ENCODE peak calls at places on chromosomes 2 and 18, in four cellular contexts. J is neuronal stem cell, N is IMR-90, T is H1. C is an unnamed sample.

GRCh38 chr2:15761056-15761455 is 169.4 kb downstream of the DDX1 start:
- DNase-seq in J (no peak), N (no peak), T (no peak), C (no peak)

GRCh38 chr2:54582987-54583386 is 126.9 kb downstream of the SPTBN1 start:
- DNase-seq in J (no peak), N (no peak), T (no peak), C (no peak)

GRCh38 chr2:40178971-40179370 is 272.9 kb downstream of the SLC8A1 start:
- DNase-seq in J (no peak), N (peak), T (no peak), C (no peak)

GRCh38 chr2:28411956-28412609 is 19.4 kb downstream of the FOSL2 start:
- DNase-seq in J (no peak), N (no peak), T (no peak), C (no peak)

GRCh38 chr2:195407782-195408181 is 249.2 kb upstream of the SLC39A10 start:
- DNase-seq in J (no peak), N (peak), T (no peak), C (peak)

GRCh38 chr2:108271691-108272253 is 16.9 kb upstream of the SULT1C2 start:
- DNase-seq in J (no peak), N (peak), T (no peak), C (peak)

GRCh38 chr18:45004531-45004930 is 323.8 kb downstream of the SETBP1 start:
- DNase-seq in J (no peak), N (peak), T (no peak), C (peak)

GRCh38 chr2:99066075-99066557 is 75.4 kb upstream of the C2orf15 start:
- DNase-seq in J (peak), N (peak), T (no peak), C (peak)

GRCh38 chr2:237966565-237967462 is at the start of gene UBE2F:
- DNase-seq in J (peak), N (peak), T (peak), C (peak)

GRCh38 chr18:12595571-12596255 is 62.2 kb downstream of the SPIRE1 start:
- DNase-seq in J (no peak), N (no peak), T (no peak), C (peak)

GRCh38 chr2:170716851-170717598 is 1.9 kb downstream of the SP5 start:
- DNase-seq in J (peak), N (peak), T (peak), C (no peak)

GRCh38 chr2:41853427-41854191 is 194.2 kb upstream of the PKDCC start:
- DNase-seq in J (peak), N (peak), T (peak), C (peak)

GRCh38 chr2:32135409-32135808 is 30.3 kb upstream of the SLC30A6 start:
- DNase-seq in J (no peak), N (peak), T (no peak), C (peak)

GRCh38 chr2:10309286-10309685 is 6.6 kb downstream of the HPCAL1 start:
- DNase-seq in J (no peak), N (no peak), T (no peak), C (no peak)

GRCh38 chr2:196988599-196988998 is 62.1 kb upstream of the PGAP1 start:
- DNase-seq in J (no peak), N (no peak), T (no peak), C (no peak)

GRCh38 chr2:231245253-231246094 is 47.0 kb downstream of the ARMC9 start:
- DNase-seq in J (no peak), N (no peak), T (no peak), C (peak)

GRCh38 chr2:233007739-233008138 is 5.3 kb downstream of the NGEF start:
- DNase-seq in J (no peak), N (no peak), T (no peak), C (no peak)

GRCh38 chr18:75125359-75126331 is 83.3 kb downstream of the PTGR3 start:
- DNase-seq in J (no peak), N (no peak), T (peak), C (no peak)

GRCh38 chr2:72570401-72570800 is 255.4 kb downstream of the EXOC6B start:
- DNase-seq in J (no peak), N (no peak), T (no peak), C (peak)

GRCh38 chr18:56975276-56975675 is 171.6 kb upstream of the BOD1L2 start:
- DNase-seq in J (no peak), N (no peak), T (no peak), C (no peak)

GRCh38 chr2:202104286-202104870 is 31.3 kb downstream of the KIAA2012 start:
- DNase-seq in J (peak), N (peak), T (peak), C (peak)

GRCh38 chr2:234378440-234378839 is 118.4 kb downstream of the ARL4C start:
- DNase-seq in J (no peak), N (peak), T (no peak), C (peak)
- H2BK5ac ChIP-seq in J (no peak), N (no peak), T (peak), C (no peak)

DNA sequence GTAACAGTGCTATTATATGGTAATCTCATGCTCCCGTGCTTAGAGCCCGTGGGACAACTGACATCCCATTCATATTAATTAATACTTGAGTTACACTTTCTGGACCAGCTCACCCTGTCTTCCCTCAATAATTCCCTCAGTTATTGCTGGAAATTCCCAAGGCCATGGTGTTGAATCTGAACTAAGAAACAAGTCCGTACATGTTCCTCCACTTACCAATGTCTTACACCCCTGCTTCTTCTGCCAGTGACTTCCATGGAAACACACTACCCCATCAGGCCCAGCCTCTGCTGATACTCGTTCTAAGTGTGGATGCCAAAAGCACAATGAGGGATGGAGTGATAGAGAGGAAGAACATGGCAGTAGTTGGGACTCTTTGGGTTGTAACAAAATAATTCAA is 193.7 kb downstream of the RND3 start:
- DNase-seq in J (no peak), N (no peak), T (no peak), C (no peak)
- H2BK5ac ChIP-seq in J (no peak), N (peak), T (no peak), C (peak)

GRCh38 chr2:127408004-127408806 is 10.0 kb upstream of the PROC start:
- DNase-seq in J (peak), N (peak), T (no peak), C (peak)
- H2BK5ac ChIP-seq in J (no peak), N (peak), T (peak), C (peak)

DNA sequence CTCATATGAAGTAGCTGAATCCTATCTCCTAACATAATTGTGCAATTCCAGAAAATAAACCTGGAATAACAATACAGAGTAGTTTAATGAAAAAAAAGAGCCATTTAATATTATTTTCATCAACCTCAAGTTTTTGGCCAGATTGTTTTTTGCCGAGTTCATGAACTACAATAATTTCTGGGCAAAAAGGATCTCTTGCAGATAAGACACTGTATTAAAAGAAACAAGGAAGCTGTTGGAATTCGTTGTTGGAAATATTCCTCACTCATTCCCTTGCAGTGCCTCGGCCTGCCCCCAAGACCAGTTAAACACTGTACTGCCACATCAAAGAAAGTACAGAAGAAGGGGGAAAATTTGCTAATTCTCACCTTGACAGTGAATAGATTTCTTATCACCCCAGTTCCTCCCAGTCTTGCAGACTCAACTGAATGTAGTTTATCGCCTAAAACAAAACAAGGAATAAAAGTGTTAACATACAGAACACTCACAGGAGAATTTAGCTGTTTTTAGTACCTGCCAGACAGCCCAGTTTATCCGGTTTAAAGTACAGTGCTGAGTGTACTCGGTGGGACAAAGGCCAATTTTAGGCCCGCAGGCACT is 1.3 kb downstream of the IDH1 start:
- DNase-seq in J (no peak), N (no peak), T (no peak), C (peak)
- H2BK5ac ChIP-seq in J (no peak), N (peak), T (no peak), C (peak)

DNA sequence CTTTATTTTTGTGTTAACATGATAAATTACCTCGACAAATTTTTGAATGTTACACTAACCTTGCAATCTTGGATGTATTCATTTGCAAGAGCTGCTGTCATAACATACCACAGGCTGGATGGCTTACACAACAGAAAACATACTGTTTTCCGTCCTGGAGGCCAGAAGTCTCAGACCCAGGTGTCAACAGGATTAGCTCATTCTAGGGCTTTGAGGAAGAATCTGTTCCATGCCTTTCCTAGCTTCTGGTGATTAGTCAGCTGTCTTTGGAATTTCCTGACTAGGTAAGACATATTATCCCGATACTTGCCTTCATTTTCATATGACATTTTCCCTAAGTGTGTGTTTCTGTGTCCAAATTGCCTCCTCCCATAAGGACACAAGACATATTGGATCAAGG is 188.6 kb upstream of the CDH19 start:
- DNase-seq in J (no peak), N (no peak), T (peak), C (peak)
- H2BK5ac ChIP-seq in J (no peak), N (no peak), T (no peak), C (no peak)

DNA sequence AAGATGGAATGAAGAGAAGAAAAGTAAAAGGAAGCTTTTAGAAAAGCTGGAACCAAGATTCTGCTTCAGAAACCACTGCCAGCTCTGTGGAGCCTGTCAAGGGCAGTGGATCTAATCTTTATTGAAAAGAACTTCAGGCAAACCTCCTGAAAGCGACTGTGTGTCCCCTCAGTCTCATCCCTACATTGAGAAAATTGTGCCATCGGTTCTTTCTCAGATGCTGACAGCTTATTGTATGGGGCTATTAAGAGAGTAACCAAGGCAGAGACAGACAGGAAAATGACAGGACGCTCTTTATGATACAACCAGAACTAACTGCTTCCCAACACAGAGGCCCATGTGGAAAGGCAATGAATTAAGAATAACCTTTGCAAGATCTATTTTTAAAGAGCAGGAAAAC is 763.2 kb upstream of the CHAC2 start:
- DNase-seq in J (no peak), N (no peak), T (no peak), C (no peak)
- H2BK5ac ChIP-seq in J (no peak), N (no peak), T (no peak), C (no peak)

C was measured in trophoblast cell.